ENCODE peak calls at places on chromosomes 5 and 9, in four cellular contexts. P is gastrocnemius medialis, B is thyroid gland, Z is body of pancreas. N is an unnamed sample. For H3K4me1, the result is how much of the 10 kb centered on the place peaks cover.

GRCh38 chr5:80761176-80761575 is 106.4 kb upstream of the DHFR start:
- DNase-seq in P (no peak), B (no peak), Z (no peak), N (no peak)

GRCh38 chr5:78720997-78721396 is 72.4 kb upstream of the LHFPL2 start:
- DNase-seq in P (no peak), B (no peak), Z (no peak), N (no peak)

GRCh38 chr5:168578006-168578405 is 1.2 kb downstream of the PANK3 start:
- DNase-seq in P (no peak), B (no peak), Z (no peak), N (no peak)

GRCh38 chr5:129001831-129002626 is 36.7 kb downstream of the SLC27A6 start:
- DNase-seq in P (no peak), B (no peak), Z (no peak), N (no peak)

GRCh38 chr9:6779417-6780241 is 21.9 kb downstream of the KDM4C start:
- DNase-seq in P (no peak), B (peak), Z (no peak), N (no peak)

GRCh38 chr9:79572891-79573696 is 1.3 kb downstream of the TLE4 start:
- DNase-seq in P (peak), B (peak), Z (peak), N (no peak)

GRCh38 chr9:93010056-93010455 is 48.4 kb upstream of the SUSD3 start:
- DNase-seq in P (no peak), B (no peak), Z (no peak), N (no peak)

GRCh38 chr5:130425405-130425804 is 521.1 kb downstream of the CHSY3 start:
- DNase-seq in P (no peak), B (no peak), Z (no peak), N (no peak)

GRCh38 chr9:34992376-34992951 is 2.9 kb downstream of the DNAJB5 start:
- DNase-seq in P (peak), B (no peak), Z (no peak), N (no peak)

GRCh38 chr5:43422143-43422542 is 10.0 kb upstream of the CCL28 start:
- DNase-seq in P (no peak), B (peak), Z (no peak), N (no peak)

GRCh38 chr5:84287964-84288363 is 96.7 kb downstream of the EDIL3 start:
- DNase-seq in P (no peak), B (no peak), Z (no peak), N (no peak)

GRCh38 chr5:24391816-24392215 is 253.0 kb downstream of the CDH10 start:
- DNase-seq in P (no peak), B (no peak), Z (no peak), N (no peak)

GRCh38 chr5:160802567-160802966 is 49.4 kb downstream of the ATP10B start:
- DNase-seq in P (no peak), B (no peak), Z (peak), N (no peak)

GRCh38 chr9:38000332-38000731 is 68.7 kb downstream of the SHB start:
- DNase-seq in P (no peak), B (no peak), Z (no peak), N (no peak)

GRCh38 chr5:115541586-115541985 is 3.0 kb downstream of the FEM1C start:
- DNase-seq in P (no peak), B (no peak), Z (no peak), N (no peak)
- H3K27ac ChIP-seq in P (peak), B (no peak), Z (peak), N (no peak)

DNA sequence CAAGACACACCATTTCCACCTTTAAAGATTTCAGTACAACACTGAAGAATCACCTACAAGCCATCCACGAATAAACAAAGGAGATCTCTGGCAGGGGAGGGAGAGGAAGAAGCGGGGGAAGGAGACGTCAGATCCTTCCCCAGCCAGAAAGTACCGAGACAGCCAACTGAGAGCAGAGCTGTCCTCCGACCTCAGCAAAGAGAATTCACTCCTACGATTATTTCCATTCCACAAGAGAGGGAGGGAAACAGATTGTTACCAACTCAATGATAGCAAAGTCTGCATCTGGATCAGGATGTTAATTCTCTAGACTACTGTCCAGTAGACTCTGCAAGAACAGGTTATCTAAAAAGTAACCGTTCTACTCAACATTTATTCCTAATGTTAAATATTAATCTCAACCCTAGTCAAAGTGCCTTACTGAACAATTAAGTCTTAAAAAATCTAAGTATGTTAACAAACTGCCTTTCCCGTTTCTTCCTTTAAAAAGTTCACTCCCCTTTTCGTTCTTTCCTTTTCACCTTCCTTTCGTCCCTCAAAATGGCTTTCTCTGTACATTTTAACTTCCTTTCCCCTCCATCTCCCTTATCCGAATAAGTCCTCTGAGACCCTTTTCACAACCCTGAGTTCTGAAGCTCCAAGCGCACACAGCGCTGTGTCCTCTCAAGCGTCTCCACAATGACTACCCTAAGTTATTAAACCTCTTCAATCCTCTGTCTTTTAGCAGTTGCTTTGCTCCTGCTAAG is 1.4 kb downstream of the CHD1 start:
- DNase-seq in P (peak), B (peak), Z (no peak), N (no peak)
- TF ChIP-seq POLR2A in P (peak), B (peak), Z (no peak), N (no peak)

DNA sequence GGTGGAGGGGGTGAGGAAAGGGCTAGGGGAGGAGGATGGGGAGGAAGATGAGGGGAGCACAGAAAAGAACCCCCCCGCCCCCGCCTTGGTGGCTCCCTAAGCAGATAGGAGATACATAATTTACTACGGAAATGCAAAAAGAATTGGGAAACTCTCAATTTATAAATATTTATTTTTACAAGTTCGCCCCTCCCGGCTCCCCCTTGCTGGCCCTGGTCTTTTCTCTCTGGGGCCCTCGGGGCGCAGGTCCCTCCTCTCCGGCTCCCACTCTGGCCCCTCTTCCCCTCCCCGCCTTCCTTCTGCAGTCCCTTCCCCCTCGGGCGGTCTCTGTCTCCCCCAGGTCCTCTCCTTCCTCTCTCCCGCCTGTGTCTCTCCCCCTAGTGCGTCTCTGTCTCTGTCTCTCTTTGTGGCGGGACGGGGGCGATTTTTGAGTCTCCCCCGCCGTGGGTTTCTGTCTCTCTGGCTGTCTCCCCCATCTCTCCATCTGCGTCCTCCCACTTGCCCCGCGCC is 173.6 kb upstream of the IER5L start:
- DNase-seq in P (no peak), B (no peak), Z (no peak), N (no peak)
- H3K4me1 ChIP-seq in P (under half), B (under half), Z (under half), N (under half)

GRCh38 chr9:72753261-72753893 is 199.5 kb downstream of the ALDH1A1 start:
- DNase-seq in P (no peak), B (no peak), Z (no peak), N (no peak)

GRCh38 chr9:72755836-72756235 is 197.0 kb downstream of the ALDH1A1 start:
- DNase-seq in P (no peak), B (no peak), Z (no peak), N (no peak)

DNA sequence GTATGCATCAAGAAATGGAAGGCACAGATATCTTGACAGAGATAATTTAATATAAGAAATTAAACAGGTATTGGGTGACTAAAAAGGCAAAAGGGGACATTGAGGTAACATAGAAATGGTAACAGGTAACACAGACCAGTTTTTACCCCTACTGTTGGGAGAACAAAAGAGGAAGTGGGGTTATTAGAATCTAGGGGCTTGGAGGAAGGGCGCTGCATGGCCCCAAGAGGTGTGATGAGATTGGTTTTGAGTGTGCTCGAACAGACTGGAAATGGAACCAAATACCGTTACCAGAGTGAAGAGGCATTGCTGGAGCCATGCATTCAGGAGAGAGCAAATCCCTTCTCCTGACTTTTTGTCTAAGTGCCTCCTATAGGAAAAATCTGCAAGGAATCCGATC is 193.9 kb downstream of the ALDH1A1 start:
- DNase-seq in P (no peak), B (no peak), Z (no peak), N (no peak)
- H3K27ac ChIP-seq in P (no peak), B (no peak), Z (no peak), N (no peak)

GRCh38 chr5:172868924-172869565 is 35.0 kb downstream of the ERGIC1 start:
- DNase-seq in P (peak), B (peak), Z (peak), N (no peak)
- TF ChIP-seq POLR2A in P (peak), B (peak), Z (no peak), N (no peak)

DNA sequence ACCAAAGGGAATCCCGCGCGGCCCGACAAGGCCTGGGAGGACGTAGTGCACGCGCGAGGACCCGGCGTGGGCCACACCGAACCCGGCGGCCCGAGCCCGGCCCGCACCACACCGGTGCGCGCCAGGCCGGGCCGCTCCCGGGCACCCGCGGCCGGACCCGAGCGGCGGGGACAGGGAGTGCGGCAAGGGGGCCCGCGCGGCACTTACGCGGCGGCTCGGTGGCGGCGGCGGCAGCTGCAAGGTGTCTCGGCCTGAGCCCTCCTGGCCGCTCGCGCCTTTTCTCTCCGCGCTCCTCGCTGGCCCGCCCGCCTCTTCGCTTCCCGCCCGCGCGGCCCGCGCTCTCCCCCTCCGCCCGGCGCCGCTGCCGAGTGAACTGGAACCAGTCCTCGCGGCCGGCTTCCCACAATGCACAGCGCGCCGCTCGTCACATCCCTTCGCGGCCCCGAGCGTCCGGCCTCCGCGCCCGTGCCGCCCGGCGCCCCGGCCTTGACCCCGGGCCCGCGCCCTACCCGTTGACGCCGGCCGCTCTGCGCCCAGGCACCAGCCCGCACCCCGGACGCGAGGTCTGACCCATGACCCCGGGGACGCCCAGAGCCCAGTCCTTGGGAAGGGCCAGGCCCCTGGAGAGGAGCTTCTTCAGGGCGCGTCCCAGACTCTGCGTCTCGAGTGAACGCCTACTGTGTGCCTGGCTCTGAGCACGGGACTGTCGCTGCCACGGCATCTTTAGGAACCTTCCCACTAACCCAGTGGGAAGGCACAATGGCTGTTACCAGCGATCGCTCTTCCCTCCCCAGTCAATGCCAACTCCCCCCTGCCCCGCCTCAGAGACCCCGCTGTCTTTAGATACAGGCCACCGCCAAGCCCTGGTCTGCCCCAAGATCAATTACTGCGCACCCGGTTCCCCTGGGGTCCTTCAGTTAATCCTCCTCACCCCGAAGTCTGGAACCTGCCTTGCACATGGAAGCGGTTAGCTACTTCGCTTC is at the start of gene MACROH2A1:
- DNase-seq in P (peak), B (peak), Z (peak), N (peak)
- H3K4me1 ChIP-seq in P (under half), B (under half), Z (under half), N (under half)

N was measured in esophagus squamous epithelium.